ENCODE peak calls at places on chromosomes 5 and 9, in eight cellular contexts. One of them, this sample, is unnamed.
A peak's percentile ranks its signal among the peaks of the same experiment; 100 is the strongest.

GRCh38 chr9:125467341-125467740 is 205.7 kb downstream of the GAPVD1 start:
- DNase-seq in upper lobe of left lung: no peak
- DNase-seq in stomach: peak; percentile 39
- DNase-seq in breast epithelium: no peak
- DNase-seq in body of pancreas: no peak
- DNase-seq in HepG2: no peak
- DNase-seq in IMR-90: no peak
- DNase-seq in prostate gland: no peak
- DNase-seq in this sample: no peak

GRCh38 chr5:158390556-158390955 is 531.6 kb upstream of the CLINT1 start:
- DNase-seq in body of pancreas: no peak
- DNase-seq in prostate gland: no peak
- DNase-seq in HepG2: no peak
- DNase-seq in breast epithelium: no peak
- DNase-seq in upper lobe of left lung: no peak
- DNase-seq in IMR-90: peak; percentile 87
- DNase-seq in stomach: no peak
- DNase-seq in this sample: no peak

GRCh38 chr5:174145821-174146220 is 100.3 kb downstream of the NSG2 start:
- DNase-seq in prostate gland: no peak
- DNase-seq in stomach: no peak
- DNase-seq in upper lobe of left lung: no peak
- DNase-seq in breast epithelium: no peak
- DNase-seq in body of pancreas: no peak
- DNase-seq in HepG2: no peak
- DNase-seq in IMR-90: no peak
- DNase-seq in this sample: no peak

GRCh38 chr9:32551491-32552049 is 557 bp upstream of the SMIM27 start:
- DNase-seq in HepG2: peak; percentile 14
- DNase-seq in prostate gland: peak; percentile 22
- DNase-seq in IMR-90: peak; percentile 36
- DNase-seq in breast epithelium: peak; percentile 32
- DNase-seq in stomach: no peak
- DNase-seq in body of pancreas: peak; percentile 36
- DNase-seq in upper lobe of left lung: no peak
- DNase-seq in this sample: peak; percentile 32

GRCh38 chr9:93826209-93826608 is 128.9 kb downstream of the BARX1 start:
- DNase-seq in HepG2: no peak
- DNase-seq in upper lobe of left lung: peak; percentile 88
- DNase-seq in breast epithelium: no peak
- DNase-seq in prostate gland: no peak
- DNase-seq in body of pancreas: no peak
- DNase-seq in IMR-90: no peak
- DNase-seq in stomach: no peak
- DNase-seq in this sample: no peak

GRCh38 chr9:115786321-115786720 is 367.3 kb upstream of the PAPPA start:
- DNase-seq in prostate gland: no peak
- DNase-seq in HepG2: no peak
- DNase-seq in stomach: no peak
- DNase-seq in breast epithelium: no peak
- DNase-seq in upper lobe of left lung: no peak
- DNase-seq in IMR-90: peak; percentile 13
- DNase-seq in body of pancreas: no peak
- DNase-seq in this sample: no peak

GRCh38 chr9:35909687-35910612 is 660 bp downstream of the SPAAR start:
- DNase-seq in HepG2: no peak
- DNase-seq in stomach: no peak
- DNase-seq in upper lobe of left lung: peak; percentile 68
- DNase-seq in breast epithelium: no peak
- DNase-seq in prostate gland: no peak
- DNase-seq in IMR-90: no peak
- DNase-seq in body of pancreas: no peak
- DNase-seq in this sample: peak; percentile 54

GRCh38 chr5:2213121-2213730 is 330.5 kb upstream of the IRX4 start:
- DNase-seq in breast epithelium: no peak
- DNase-seq in upper lobe of left lung: no peak
- DNase-seq in body of pancreas: no peak
- DNase-seq in prostate gland: no peak
- DNase-seq in IMR-90: no peak
- DNase-seq in stomach: no peak
- DNase-seq in HepG2: no peak
- DNase-seq in this sample: no peak

GRCh38 chr9:130995399-130995941 is 13.5 kb upstream of the LAMC3 start:
- DNase-seq in prostate gland: no peak
- DNase-seq in body of pancreas: peak; percentile 52
- DNase-seq in breast epithelium: no peak
- DNase-seq in stomach: no peak
- DNase-seq in HepG2: no peak
- DNase-seq in upper lobe of left lung: no peak
- DNase-seq in IMR-90: peak; percentile 56
- DNase-seq in this sample: peak; percentile 34

GRCh38 chr5:66850354-66851075 is 254.3 kb downstream of the MAST4 start:
- DNase-seq in upper lobe of left lung: no peak
- DNase-seq in breast epithelium: no peak
- DNase-seq in prostate gland: no peak
- DNase-seq in body of pancreas: peak; percentile 6
- DNase-seq in IMR-90: peak; percentile 8
- DNase-seq in stomach: no peak
- DNase-seq in HepG2: no peak
- DNase-seq in this sample: no peak

GRCh38 chr5:173572431-173573125 is 43.9 kb downstream of the BOD1 start:
- DNase-seq in HepG2: no peak
- DNase-seq in upper lobe of left lung: no peak
- DNase-seq in stomach: no peak
- DNase-seq in body of pancreas: no peak
- DNase-seq in IMR-90: no peak
- DNase-seq in prostate gland: no peak
- DNase-seq in breast epithelium: peak; percentile 76
- DNase-seq in this sample: no peak

GRCh38 chr5:82358454-82358853 is 80.3 kb upstream of the RPS23 start:
- DNase-seq in upper lobe of left lung: no peak
- DNase-seq in IMR-90: peak; percentile 84
- DNase-seq in breast epithelium: no peak
- DNase-seq in prostate gland: no peak
- DNase-seq in stomach: no peak
- DNase-seq in HepG2: no peak
- DNase-seq in body of pancreas: no peak
- DNase-seq in this sample: no peak

GRCh38 chr5:135129307-135129706 is 95.3 kb upstream of the PITX1 start:
- DNase-seq in upper lobe of left lung: no peak
- DNase-seq in body of pancreas: no peak
- DNase-seq in breast epithelium: no peak
- DNase-seq in stomach: no peak
- DNase-seq in IMR-90: no peak
- DNase-seq in HepG2: no peak
- DNase-seq in prostate gland: no peak
- DNase-seq in this sample: no peak

GRCh38 chr5:136808756-136809155 is 443.4 kb upstream of the TRPC7 start:
- DNase-seq in upper lobe of left lung: no peak
- DNase-seq in HepG2: no peak
- DNase-seq in stomach: no peak
- DNase-seq in breast epithelium: no peak
- DNase-seq in body of pancreas: no peak
- DNase-seq in IMR-90: no peak
- DNase-seq in prostate gland: no peak
- DNase-seq in this sample: no peak

GRCh38 chr9:132383462-132383883 is 23.2 kb downstream of the TTF1 start:
- DNase-seq in HepG2: no peak
- DNase-seq in upper lobe of left lung: no peak
- DNase-seq in prostate gland: no peak
- DNase-seq in breast epithelium: no peak
- DNase-seq in stomach: no peak
- DNase-seq in body of pancreas: no peak
- DNase-seq in IMR-90: no peak
- DNase-seq in this sample: no peak

GRCh38 chr9:129391215-129391614 is 213.2 kb upstream of the IER5L start:
- DNase-seq in body of pancreas: no peak
- DNase-seq in breast epithelium: no peak
- DNase-seq in upper lobe of left lung: no peak
- DNase-seq in prostate gland: no peak
- DNase-seq in IMR-90: no peak
- DNase-seq in stomach: no peak
- DNase-seq in HepG2: no peak
- DNase-seq in this sample: no peak

GRCh38 chr5:143968071-143968878 is 156.3 kb downstream of the HMHB1 start:
- DNase-seq in prostate gland: peak; percentile 4
- DNase-seq in stomach: no peak
- DNase-seq in body of pancreas: no peak
- DNase-seq in HepG2: peak; percentile 22
- DNase-seq in upper lobe of left lung: no peak
- DNase-seq in IMR-90: peak; percentile 78
- DNase-seq in breast epithelium: no peak
- DNase-seq in this sample: no peak

GRCh38 chr5:157212307-157212706 is 31.7 kb downstream of the ITK start:
- DNase-seq in body of pancreas: no peak
- DNase-seq in prostate gland: no peak
- DNase-seq in stomach: no peak
- DNase-seq in upper lobe of left lung: no peak
- DNase-seq in HepG2: no peak
- DNase-seq in IMR-90: no peak
- DNase-seq in breast epithelium: no peak
- DNase-seq in this sample: no peak

GRCh38 chr9:68492801-68493200 is 47.9 kb downstream of the TMEM252 start:
- DNase-seq in prostate gland: peak; percentile 18
- DNase-seq in HepG2: no peak
- DNase-seq in IMR-90: no peak
- DNase-seq in body of pancreas: peak; percentile 36
- DNase-seq in upper lobe of left lung: no peak
- DNase-seq in breast epithelium: no peak
- DNase-seq in stomach: peak; percentile 31
- DNase-seq in this sample: no peak

GRCh38 chr5:89857790-89858189 is 551.8 kb downstream of the CETN3 start:
- DNase-seq in IMR-90: no peak
- DNase-seq in HepG2: no peak
- DNase-seq in stomach: no peak
- DNase-seq in upper lobe of left lung: no peak
- DNase-seq in body of pancreas: no peak
- DNase-seq in breast epithelium: no peak
- DNase-seq in prostate gland: no peak
- DNase-seq in this sample: no peak

GRCh38 chr5:135069016-135069770 is 35.2 kb upstream of the PITX1 start:
- DNase-seq in HepG2: no peak
- DNase-seq in breast epithelium: no peak
- DNase-seq in body of pancreas: no peak
- DNase-seq in prostate gland: no peak
- DNase-seq in stomach: no peak
- DNase-seq in upper lobe of left lung: no peak
- DNase-seq in IMR-90: no peak
- DNase-seq in this sample: no peak

DNA sequence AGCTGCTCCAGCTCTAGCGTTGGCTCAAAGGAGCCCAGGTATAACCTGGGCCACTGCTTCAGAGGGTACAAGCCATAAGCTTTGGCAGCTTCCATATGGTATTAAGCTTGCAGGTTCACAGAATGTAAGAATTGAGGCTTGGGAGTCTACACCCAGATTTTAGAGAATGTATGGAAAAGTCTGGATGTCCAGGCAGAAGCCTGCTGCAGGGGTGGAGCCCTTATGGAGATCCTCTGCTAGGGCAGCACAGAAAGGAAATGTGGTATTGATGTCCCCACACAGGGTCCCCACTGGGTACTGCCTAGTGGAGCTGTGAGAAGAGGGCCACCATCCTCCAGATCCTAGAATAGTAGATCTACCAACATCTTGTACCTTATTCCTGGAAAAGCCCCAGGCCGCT is 626.9 kb downstream of the MAT2B start:
- DNase-seq in body of pancreas: no peak
- DNase-seq in stomach: no peak
- DNase-seq in upper lobe of left lung: no peak
- DNase-seq in breast epithelium: no peak
- DNase-seq in IMR-90: no peak
- DNase-seq in prostate gland: no peak
- DNase-seq in HepG2: no peak
- DNase-seq in this sample: no peak
- H3K36me3 ChIP-seq in body of pancreas: no peaks in the 10 kb centered on the region
- H3K36me3 ChIP-seq in stomach: no peaks in the 10 kb centered on the region
- H3K36me3 ChIP-seq in upper lobe of left lung: no peaks in the 10 kb centered on the region
- H3K36me3 ChIP-seq in breast epithelium: no peaks in the 10 kb centered on the region
- H3K36me3 ChIP-seq in IMR-90: no peaks in the 10 kb centered on the region
- H3K36me3 ChIP-seq in prostate gland: no peaks in the 10 kb centered on the region
- H3K36me3 ChIP-seq in HepG2: no peaks in the 10 kb centered on the region
- H3K36me3 ChIP-seq in this sample: no peaks in the 10 kb centered on the region

GRCh38 chr5:169808118-169808581 is 171.1 kb downstream of the DOCK2 start:
- DNase-seq in stomach: no peak
- DNase-seq in breast epithelium: no peak
- DNase-seq in body of pancreas: no peak
- DNase-seq in prostate gland: no peak
- DNase-seq in upper lobe of left lung: no peak
- DNase-seq in HepG2: no peak
- DNase-seq in IMR-90: no peak
- DNase-seq in this sample: no peak

GRCh38 chr5:169804861-169805260 is 167.8 kb downstream of the DOCK2 start:
- DNase-seq in prostate gland: no peak
- DNase-seq in body of pancreas: no peak
- DNase-seq in IMR-90: peak; percentile 90
- DNase-seq in breast epithelium: no peak
- DNase-seq in stomach: no peak
- DNase-seq in HepG2: no peak
- DNase-seq in upper lobe of left lung: no peak
- DNase-seq in this sample: no peak

GRCh38 chr5:169803077-169803981 is 166.3 kb downstream of the DOCK2 start:
- DNase-seq in breast epithelium: no peak
- DNase-seq in upper lobe of left lung: no peak
- DNase-seq in prostate gland: no peak
- DNase-seq in HepG2: no peak
- DNase-seq in stomach: no peak
- DNase-seq in body of pancreas: peak; percentile 56
- DNase-seq in IMR-90: peak; percentile 100
- DNase-seq in this sample: peak; percentile 63

GRCh38 chr5:169805937-169806700 is 169.0 kb downstream of the DOCK2 start:
- DNase-seq in HepG2: no peak
- DNase-seq in IMR-90: no peak
- DNase-seq in prostate gland: no peak
- DNase-seq in breast epithelium: no peak
- DNase-seq in stomach: no peak
- DNase-seq in upper lobe of left lung: no peak
- DNase-seq in body of pancreas: no peak
- DNase-seq in this sample: no peak

GRCh38 chr5:169805527-169805934 is 168.5 kb downstream of the DOCK2 start:
- DNase-seq in breast epithelium: no peak
- DNase-seq in HepG2: no peak
- DNase-seq in body of pancreas: no peak
- DNase-seq in prostate gland: no peak
- DNase-seq in stomach: no peak
- DNase-seq in IMR-90: peak; percentile 61
- DNase-seq in upper lobe of left lung: no peak
- DNase-seq in this sample: no peak
- TF ChIP-seq POLR2A in breast epithelium: no peak
- TF ChIP-seq POLR2A in HepG2: no peak
- TF ChIP-seq POLR2A in body of pancreas: no peak
- TF ChIP-seq POLR2A in prostate gland: no peak
- TF ChIP-seq POLR2A in stomach: no peak
- TF ChIP-seq POLR2A in IMR-90: no peak
- TF ChIP-seq POLR2A in upper lobe of left lung: no peak
- TF ChIP-seq POLR2A in this sample: no peak

GRCh38 chr5:14607089-14607488 is 25.5 kb downstream of the OTULINL start:
- DNase-seq in prostate gland: no peak
- DNase-seq in IMR-90: no peak
- DNase-seq in breast epithelium: no peak
- DNase-seq in upper lobe of left lung: no peak
- DNase-seq in body of pancreas: no peak
- DNase-seq in HepG2: no peak
- DNase-seq in stomach: no peak
- DNase-seq in this sample: no peak
- H3K36me3 ChIP-seq in prostate gland: no peaks in the 10 kb centered on the region
- H3K36me3 ChIP-seq in IMR-90: no peaks in the 10 kb centered on the region
- H3K36me3 ChIP-seq in breast epithelium: no peaks in the 10 kb centered on the region
- H3K36me3 ChIP-seq in upper lobe of left lung: peaks cover 20% of the 10 kb centered on the region
- H3K36me3 ChIP-seq in body of pancreas: peaks cover 2% of the 10 kb centered on the region
- H3K36me3 ChIP-seq in HepG2: no peaks in the 10 kb centered on the region
- H3K36me3 ChIP-seq in stomach: peaks cover 14% of the 10 kb centered on the region
- H3K36me3 ChIP-seq in this sample: no peaks in the 10 kb centered on the region

GRCh38 chr9:37508135-37508833 is 22.5 kb downstream of the POLR1E start:
- DNase-seq in prostate gland: no peak
- DNase-seq in breast epithelium: no peak
- DNase-seq in stomach: no peak
- DNase-seq in IMR-90: no peak
- DNase-seq in HepG2: peak; percentile 96
- DNase-seq in body of pancreas: no peak
- DNase-seq in upper lobe of left lung: no peak
- DNase-seq in this sample: no peak
- TF ChIP-seq POLR2A in prostate gland: no peak
- TF ChIP-seq POLR2A in breast epithelium: no peak
- TF ChIP-seq POLR2A in stomach: no peak
- TF ChIP-seq POLR2A in IMR-90: no peak
- TF ChIP-seq POLR2A in HepG2: no peak
- TF ChIP-seq POLR2A in body of pancreas: no peak
- TF ChIP-seq POLR2A in upper lobe of left lung: no peak
- TF ChIP-seq POLR2A in this sample: no peak